ENCODE peak calls at places on chromosomes 2 and 18, in ten cellular contexts. V is IMR-90; E is upper lobe of right lung; S is uterus; X is neuronal stem cell; B is GM23338; F is breast epithelium; K is body of pancreas; P is PC-9; J is CD8-positive, alpha-beta T cell. H is an unnamed sample.

GRCh38 chr2:198188982-198189381 is 384.6 kb downstream of the PLCL1 start:
- DNase-seq in V (no peak), S (no peak), K (no peak), E (no peak), B (peak; percentile 9), P (no peak), X (no peak), J (no peak), F (no peak), H (no peak)

GRCh38 chr18:65906621-65907034 is 155.8 kb downstream of the CDH7 start:
- DNase-seq in J (no peak), X (no peak), V (no peak), F (no peak), S (no peak), E (no peak), B (peak; percentile 79), K (no peak), P (no peak), H (no peak)

GRCh38 chr18:75183973-75184372 is 25.0 kb downstream of the PTGR3 start:
- DNase-seq in S (no peak), B (no peak), E (no peak), P (no peak), J (no peak), F (no peak), K (no peak), X (no peak), V (no peak), H (no peak)

GRCh38 chr2:108621087-108621559 is 86.9 kb downstream of the LIMS1 start:
- DNase-seq in P (peak; percentile 40), K (peak; percentile 63), F (peak; percentile 31), J (peak; percentile 62), V (peak; percentile 46), E (no peak), B (peak; percentile 70), X (no peak), S (no peak), H (no peak)

GRCh38 chr2:208031608-208032019 is 6.3 kb upstream of the PLEKHM3 start:
- DNase-seq in B (no peak), J (no peak), E (peak; percentile 67), X (no peak), F (peak; percentile 26), K (no peak), S (no peak), P (peak; percentile 92), V (peak; percentile 56), H (no peak)

GRCh38 chr2:38554973-38555595 is 47.6 kb downstream of the HNRNPLL start:
- DNase-seq in K (no peak), B (peak; percentile 70), X (no peak), J (no peak), P (no peak), F (no peak), V (peak; percentile 33), E (no peak), S (no peak), H (no peak)

GRCh38 chr2:49045083-49045482 is 109.2 kb downstream of the FSHR start:
- DNase-seq in P (no peak), B (no peak), S (no peak), V (no peak), K (no peak), X (no peak), F (no peak), E (no peak), J (no peak), H (no peak)

GRCh38 chr2:25032901-25033300 is 9.0 kb upstream of the EFR3B start:
- DNase-seq in E (no peak), X (no peak), V (no peak), J (no peak), P (no peak), S (no peak), K (no peak), B (no peak), F (no peak), H (no peak)

GRCh38 chr2:47950340-47951280 is 44.3 kb upstream of the FBXO11 start:
- DNase-seq in S (no peak), F (no peak), B (no peak), K (no peak), V (no peak), J (no peak), P (no peak), X (no peak), E (no peak), H (no peak)

GRCh38 chr2:172743143-172743542 is 7.5 kb downstream of the RAPGEF4 start:
- DNase-seq in S (no peak), E (no peak), B (no peak), P (no peak), F (no peak), X (no peak), V (no peak), J (no peak), K (no peak), H (no peak)

GRCh38 chr2:31446848-31447247 is 32.3 kb upstream of the XDH start:
- DNase-seq in E (no peak), J (no peak), X (no peak), S (no peak), P (no peak), K (no peak), F (no peak), B (no peak), V (peak; percentile 38), H (peak; percentile 67)

GRCh38 chr18:58117685-58118403 is 73.8 kb downstream of the NEDD4L start:
- DNase-seq in V (peak; percentile 98), S (no peak), J (no peak), X (no peak), F (no peak), K (peak; percentile 85), E (peak; percentile 81), P (peak; percentile 93), B (no peak), H (no peak)

DNA sequence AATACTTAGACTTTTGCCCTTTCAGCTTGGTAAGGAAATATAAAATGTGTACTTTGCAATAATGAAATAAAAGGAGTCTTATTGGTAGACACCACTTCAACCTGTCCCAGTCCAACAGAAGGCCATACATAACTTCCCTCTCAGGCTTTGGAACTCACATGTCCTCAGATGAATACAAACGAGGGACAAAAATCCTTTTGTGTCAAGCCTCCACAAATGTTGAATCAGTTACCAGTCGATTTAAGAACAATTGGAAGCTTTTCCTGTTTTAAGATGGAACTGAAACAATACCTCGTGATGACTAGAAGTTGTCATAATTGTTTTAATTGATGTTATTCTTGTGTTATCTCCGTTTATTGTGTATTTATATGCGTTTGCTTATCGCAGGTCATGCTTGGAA is 385.1 kb upstream of the POU3F3 start:
- DNase-seq in X (no peak), J (no peak), S (no peak), B (no peak), K (no peak), F (no peak), P (no peak), E (no peak), V (no peak), H (no peak)
- H3K27ac ChIP-seq in X (no peak overlapping the region), J (no peak overlapping the region), S (no peak overlapping the region), B (no peak overlapping the region), K (no peak overlapping the region), F (no peak overlapping the region), P (no peak overlapping the region), E (no peak overlapping the region), V (no peak overlapping the region), H (no peak overlapping the region)

GRCh38 chr2:135494917-135495316 is 36.1 kb downstream of the ZRANB3 start:
- DNase-seq in J (no peak), F (no peak), S (no peak), E (no peak), B (no peak), K (no peak), V (no peak), P (no peak), X (no peak), H (no peak)
- H3K4me3 ChIP-seq in J (no peak overlapping the region), F (no peak overlapping the region), S (no peak overlapping the region), E (no peak overlapping the region), B (no peak overlapping the region), K (no peak overlapping the region), V (no peak overlapping the region), P (no peak overlapping the region), X (no peak overlapping the region), H (no peak overlapping the region)

DNA sequence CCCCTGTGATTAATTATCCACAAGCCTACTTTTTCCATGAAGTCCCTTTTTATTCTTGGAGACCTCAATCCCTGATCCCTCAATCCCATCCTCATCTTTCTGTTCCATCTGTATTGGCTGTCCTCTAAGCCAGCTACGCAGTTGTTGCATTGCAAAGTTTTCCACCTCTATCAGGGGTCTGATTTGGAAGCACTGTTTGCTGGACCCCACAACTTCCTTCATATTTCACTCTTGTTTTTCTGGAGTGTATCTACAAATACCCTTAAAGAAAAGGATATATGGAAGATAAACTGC is 22.4 kb downstream of the FN1 start:
- DNase-seq in E (no peak), S (no peak), K (no peak), V (no peak), X (no peak), P (no peak), J (no peak), B (no peak), F (no peak), H (no peak)
- H3K4me1 ChIP-seq in E (no peaks in the 10 kb centered on the region), S (no peaks in the 10 kb centered on the region), K (peaks cover 20% of the 10 kb centered on the region), V (peaks cover 18% of the 10 kb centered on the region), X (no peaks in the 10 kb centered on the region), P (peaks cover 38% of the 10 kb centered on the region), J (no peaks in the 10 kb centered on the region), B (no peaks in the 10 kb centered on the region), F (no peaks in the 10 kb centered on the region), H (peaks cover 82% of the 10 kb centered on the region)

GRCh38 chr18:50671376-50671775 is 111.5 kb downstream of the MAPK4 start:
- DNase-seq in F (no peak), E (no peak), J (no peak), P (no peak), V (no peak), B (no peak), X (no peak), K (no peak), S (no peak), H (no peak)

GRCh38 chr18:50679656-50680055 is 119.8 kb downstream of the MAPK4 start:
- DNase-seq in B (no peak), K (no peak), S (no peak), F (no peak), P (no peak), X (no peak), V (no peak), E (no peak), J (no peak), H (no peak)

GRCh38 chr18:50678651-50679415 is 118.9 kb downstream of the MAPK4 start:
- DNase-seq in K (no peak), V (no peak), F (no peak), S (no peak), E (no peak), B (no peak), J (no peak), P (no peak), X (no peak), H (no peak)

GRCh38 chr18:50675043-50675442 is 115.2 kb downstream of the MAPK4 start:
- DNase-seq in B (no peak), S (no peak), V (no peak), X (no peak), J (no peak), P (no peak), F (no peak), K (no peak), E (no peak), H (no peak)

DNA sequence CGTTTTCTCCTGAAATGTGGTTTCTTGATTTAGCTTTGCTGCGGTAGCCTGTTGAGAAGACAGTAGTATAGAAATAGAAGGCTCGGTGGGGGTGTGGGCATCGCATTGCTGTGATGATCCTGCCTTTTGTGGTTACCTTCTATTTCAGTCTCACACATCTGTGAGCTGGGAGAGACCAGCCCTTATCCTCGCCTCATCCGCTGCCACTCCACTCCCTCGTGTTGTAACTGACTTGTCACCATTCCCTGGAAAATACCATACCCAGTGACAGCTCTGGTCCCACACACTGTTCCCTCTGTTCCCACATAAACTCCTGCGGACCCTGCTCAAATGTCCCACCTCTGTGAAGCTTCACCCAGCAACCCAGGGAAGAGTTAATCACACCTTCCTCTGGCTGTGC is 114.4 kb downstream of the MAPK4 start:
- DNase-seq in K (no peak), E (no peak), J (no peak), V (no peak), B (no peak), S (no peak), X (no peak), F (no peak), P (no peak), H (no peak)
- H3K27ac ChIP-seq in K (no peak overlapping the region), E (no peak overlapping the region), J (no peak overlapping the region), V (no peak overlapping the region), B (no peak overlapping the region), S (no peak overlapping the region), X (no peak overlapping the region), F (no peak overlapping the region), P (no peak overlapping the region), H (no peak overlapping the region)

H was measured in osteoblast.